ENCODE peak calls at places on chromosomes 13 and 19, in seven cellular contexts. N is AG04449, O is psoas muscle, T is lower leg skin, K is fibroblast of lung, G is AG10803, P is vagina. Y is an unnamed sample.

GRCh38 chr19:5964816-5965565 is 12.9 kb downstream of the RANBP3 start:
- DNase-seq in N (no peak), O (no peak), T (no peak), K (no peak), G (no peak), P (no peak), Y (no peak)

GRCh38 chr19:38721977-38722773 is 22.1 kb downstream of the CAPN12 start:
- DNase-seq in N (no peak), O (no peak), T (no peak), K (no peak), G (no peak), P (no peak), Y (no peak)

GRCh38 chr19:8831373-8831772 is 731 bp downstream of the ZNF558 start:
- DNase-seq in N (no peak), O (no peak), T (no peak), K (no peak), G (no peak), P (no peak), Y (no peak)

GRCh38 chr13:113730831-113731191 is 28.2 kb upstream of the TMEM255B start:
- DNase-seq in N (no peak), O (no peak), T (no peak), K (no peak), G (no peak), P (no peak), Y (no peak)

GRCh38 chr19:19050731-19051130 is 13.1 kb upstream of the SLC25A42 start:
- DNase-seq in N (no peak), O (no peak), T (no peak), K (no peak), G (no peak), P (no peak), Y (no peak)

GRCh38 chr13:27161980-27162379 is 9.6 kb downstream of the USP12 start:
- DNase-seq in N (no peak), O (no peak), T (no peak), K (peak), G (peak), P (no peak), Y (no peak)

GRCh38 chr13:28321751-28322150 is 173.2 kb downstream of the FLT1 start:
- DNase-seq in N (no peak), O (no peak), T (no peak), K (no peak), G (no peak), P (no peak), Y (no peak)

GRCh38 chr13:48680756-48681392 is 27.1 kb downstream of the CYSLTR2 start:
- DNase-seq in N (no peak), O (no peak), T (no peak), K (no peak), G (no peak), P (no peak), Y (no peak)

GRCh38 chr19:3285647-3286176 is 61.3 kb downstream of the CELF5 start:
- DNase-seq in N (no peak), O (peak), T (no peak), K (peak), G (no peak), P (no peak), Y (peak)

GRCh38 chr13:30301827-30302226 is 5.5 kb downstream of the KATNAL1 start:
- DNase-seq in N (no peak), O (no peak), T (no peak), K (no peak), G (no peak), P (no peak), Y (no peak)

GRCh38 chr19:40908981-40909380 is 26.9 kb upstream of the CYP2A7 start:
- DNase-seq in N (no peak), O (no peak), T (no peak), K (no peak), G (no peak), P (no peak), Y (no peak)

GRCh38 chr19:18414504-18415176 is 4.6 kb upstream of the SSBP4 start:
- DNase-seq in N (no peak), O (peak), T (no peak), K (no peak), G (no peak), P (no peak), Y (peak)

GRCh38 chr19:14325863-14326262 is 55.4 kb upstream of the ADGRE5 start:
- DNase-seq in N (no peak), O (no peak), T (no peak), K (no peak), G (no peak), P (no peak), Y (no peak)

GRCh38 chr19:5191091-5191490 is 149.5 kb downstream of the PTPRS start:
- DNase-seq in N (no peak), O (no peak), T (no peak), K (no peak), G (peak), P (no peak), Y (no peak)

GRCh38 chr19:13778398-13778797 is 4.1 kb downstream of the C19orf53 start:
- DNase-seq in N (no peak), O (peak), T (no peak), K (no peak), G (no peak), P (no peak), Y (no peak)

GRCh38 chr13:71522976-71523517 is 344.0 kb downstream of the DACH1 start:
- DNase-seq in N (no peak), O (no peak), T (no peak), K (no peak), G (no peak), P (no peak), Y (no peak)

GRCh38 chr19:11767633-11768133 is 883 bp downstream of the ZNF441 start:
- DNase-seq in N (no peak), O (peak), T (peak), K (peak), G (peak), P (no peak), Y (peak)

GRCh38 chr19:50377051-50377441 is 789 bp downstream of the NR1H2 start:
- DNase-seq in N (no peak), O (peak), T (no peak), K (no peak), G (no peak), P (no peak), Y (peak)

GRCh38 chr19:31332096-31332495 is 17.1 kb downstream of the TSHZ3 start:
- DNase-seq in N (no peak), O (no peak), T (peak), K (peak), G (peak), P (no peak), Y (no peak)

GRCh38 chr19:31329819-31330218 is 19.4 kb downstream of the TSHZ3 start:
- DNase-seq in N (no peak), O (no peak), T (no peak), K (no peak), G (no peak), P (no peak), Y (no peak)

GRCh38 chr19:31330237-31330636 is 19.0 kb downstream of the TSHZ3 start:
- DNase-seq in N (no peak), O (no peak), T (no peak), K (no peak), G (no peak), P (no peak), Y (no peak)

GRCh38 chr19:31330761-31331160 is 18.5 kb downstream of the TSHZ3 start:
- DNase-seq in N (no peak), O (no peak), T (no peak), K (no peak), G (no peak), P (no peak), Y (no peak)

GRCh38 chr19:31331536-31331935 is 17.7 kb downstream of the TSHZ3 start:
- DNase-seq in N (no peak), O (no peak), T (no peak), K (no peak), G (no peak), P (no peak), Y (no peak)
- TF ChIP-seq CTCF in N (no peak), O (no peak), T (no peak), K (no peak), G (no peak), P (no peak), Y (no peak)

GRCh38 chr13:31967155-31967554 is 64.4 kb upstream of the FRY start:
- DNase-seq in N (no peak), O (no peak), T (no peak), K (no peak), G (no peak), P (no peak), Y (no peak)
- TF ChIP-seq CTCF in N (no peak), O (no peak), T (no peak), K (no peak), G (no peak), P (no peak), Y (no peak)

DNA sequence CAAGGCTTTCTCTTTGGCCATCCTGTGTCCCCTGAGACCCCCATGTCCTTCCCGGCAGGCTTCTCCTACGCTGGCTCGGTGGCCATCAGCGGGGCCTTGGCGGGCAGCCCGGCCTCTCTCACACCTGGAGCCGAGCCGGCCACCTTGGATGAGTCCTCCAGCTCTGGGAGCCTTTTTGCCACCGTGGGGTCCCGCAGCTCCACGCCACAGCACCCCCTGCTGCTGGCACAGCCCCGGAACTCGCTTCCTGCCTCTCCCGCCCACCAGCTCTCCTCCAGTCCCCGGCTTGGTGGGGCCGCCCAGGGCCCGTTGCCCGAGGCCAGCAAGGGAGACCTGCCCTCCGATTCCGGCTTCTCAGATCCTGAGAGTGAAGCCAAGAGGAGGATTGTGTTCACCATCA is 14.2 kb downstream of the PLEKHJ1 start:
- DNase-seq in N (no peak), O (no peak), T (no peak), K (no peak), G (no peak), P (no peak), Y (no peak)
- TF ChIP-seq CTCF in N (no peak), O (peak), T (no peak), K (peak), G (no peak), P (no peak), Y (no peak)

GRCh38 chr19:1556639-1557070 is 11.5 kb downstream of the MEX3D start:
- DNase-seq in N (no peak), O (no peak), T (no peak), K (no peak), G (no peak), P (no peak), Y (no peak)
- TF ChIP-seq CTCF in N (no peak), O (no peak), T (no peak), K (no peak), G (no peak), P (no peak), Y (no peak)

DNA sequence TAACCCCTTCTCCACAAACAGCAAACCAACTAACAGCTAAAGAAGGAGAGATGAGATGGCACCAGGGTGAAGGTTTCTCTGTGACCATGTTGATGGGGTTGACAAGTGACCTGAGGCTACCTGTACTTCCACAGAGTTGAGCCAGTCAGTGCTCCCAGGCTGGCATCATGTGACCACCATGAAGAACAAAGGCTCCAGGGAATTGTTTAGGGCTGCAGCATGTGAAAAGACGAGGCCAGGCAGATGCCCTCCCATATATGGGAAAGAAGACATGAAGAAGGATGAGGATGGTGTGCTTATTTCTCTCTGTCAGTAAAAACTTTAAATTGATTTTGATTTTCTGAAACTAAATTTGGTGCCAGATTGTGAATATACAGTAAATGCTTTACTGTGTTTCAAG is 220.6 kb downstream of the OLFM4 start:
- DNase-seq in N (no peak), O (no peak), T (no peak), K (no peak), G (no peak), P (no peak), Y (no peak)
- TF ChIP-seq CTCF in N (no peak), O (no peak), T (no peak), K (no peak), G (no peak), P (no peak), Y (no peak)

GRCh38 chr13:74573654-74574053 is 439.4 kb upstream of the KLF12 start:
- DNase-seq in N (no peak), O (no peak), T (no peak), K (no peak), G (no peak), P (no peak), Y (peak)

GRCh38 chr13:74576504-74576903 is 442.3 kb upstream of the KLF12 start:
- DNase-seq in N (no peak), O (no peak), T (no peak), K (no peak), G (no peak), P (no peak), Y (no peak)

GRCh38 chr13:74575729-74576125 is 441.5 kb upstream of the KLF12 start:
- DNase-seq in N (no peak), O (peak), T (peak), K (peak), G (peak), P (no peak), Y (peak)

GRCh38 chr13:74571811-74572210 is 437.6 kb upstream of the KLF12 start:
- DNase-seq in N (no peak), O (no peak), T (no peak), K (no peak), G (no peak), P (no peak), Y (no peak)

GRCh38 chr13:74574964-74575728 is 440.9 kb upstream of the KLF12 start:
- DNase-seq in N (no peak), O (no peak), T (no peak), K (no peak), G (no peak), P (no peak), Y (no peak)
- TF ChIP-seq CTCF in N (no peak), O (no peak), T (no peak), K (no peak), G (no peak), P (no peak), Y (no peak)

DNA sequence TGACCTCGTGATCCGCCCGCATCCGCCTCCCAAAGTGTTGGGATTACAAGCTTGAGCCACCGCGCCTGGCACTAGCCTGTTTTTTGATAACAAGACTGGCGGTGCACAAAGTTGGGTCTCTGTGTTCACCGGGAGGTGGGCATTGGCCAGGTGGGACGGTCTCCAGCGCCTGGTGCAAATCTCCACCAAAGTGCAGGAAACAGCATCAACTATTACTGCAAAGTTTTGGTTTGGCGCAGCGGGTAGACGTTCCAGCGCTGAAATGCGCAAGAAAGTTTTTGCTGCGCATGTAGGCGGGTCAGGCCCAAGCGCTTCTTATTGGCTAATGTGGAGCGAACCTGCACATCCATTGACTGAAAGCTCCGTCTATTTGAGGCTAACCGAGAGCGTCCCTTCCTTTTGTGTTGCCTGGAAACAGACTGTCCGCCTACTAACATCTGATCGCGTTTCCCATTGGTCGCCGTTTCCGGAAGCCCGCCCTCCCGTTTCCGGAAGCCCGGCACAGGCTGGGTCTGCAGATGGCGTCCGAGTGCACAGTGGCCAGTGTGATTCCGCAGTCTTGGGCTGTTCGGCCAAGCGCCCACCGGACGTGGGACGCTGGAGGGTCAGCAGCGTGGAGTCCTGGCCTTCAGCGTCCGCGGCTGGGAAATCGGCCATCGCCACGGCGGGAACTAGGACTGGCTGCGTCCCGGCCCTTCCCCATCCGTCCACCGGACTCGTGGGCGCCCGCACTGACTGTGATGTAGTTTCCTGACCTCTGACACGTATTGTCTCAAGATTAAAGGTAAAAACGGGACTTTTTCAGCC is 53.3 kb upstream of the ZNF527 start:
- DNase-seq in N (peak), O (peak), T (peak), K (peak), G (peak), P (peak), Y (peak)
- TF ChIP-seq CTCF in N (peak), O (peak), T (no peak), K (peak), G (peak), P (no peak), Y (no peak)

Y was measured in activated CD8-positive, alpha-beta T cell treated with anti-CD3 and anti-CD28 coated beads for 36 hours.